ENCODE peak calls at places on chromosome 3, in five cellular contexts. V, M, Z, U and O are unnamed samples.

GRCh38 chr3:79846148-79846933 is 78.5 kb upstream of the ROBO1 start:
- DNase-seq in V (peak; percentile 24), U (no peak), M (no peak), Z (no peak), O (no peak)

GRCh38 chr3:103048371-103048722 is 613.5 kb downstream of the ZPLD1 start:
- DNase-seq in U (no peak), V (no peak), Z (no peak), M (no peak), O (no peak)

GRCh38 chr3:152477422-152477821 is 208.7 kb downstream of the MBNL1 start:
- DNase-seq in U (no peak), M (no peak), V (no peak), Z (no peak), O (no peak)

GRCh38 chr3:172317984-172318383 is 130.3 kb downstream of the GHSR start:
- DNase-seq in U (no peak), Z (peak; percentile 71), M (peak; percentile 61), V (no peak), O (peak; percentile 75)

GRCh38 chr3:77605865-77606264 is 566.0 kb downstream of the ROBO2 start:
- DNase-seq in V (no peak), U (no peak), M (no peak), Z (no peak), O (no peak)

GRCh38 chr3:14204605-14205284 is 26.1 kb downstream of the LSM3 start:
- DNase-seq in Z (peak; percentile 53), U (no peak), M (no peak), V (no peak), O (no peak)

GRCh38 chr3:69094467-69095205 is 9.9 kb downstream of the ARL6IP5 start:
- DNase-seq in U (no peak), M (no peak), Z (no peak), V (no peak), O (no peak)

GRCh38 chr3:133112666-133113065 is 74.5 kb downstream of the TMEM108 start:
- DNase-seq in Z (no peak), M (no peak), V (no peak), U (no peak), O (no peak)

GRCh38 chr3:65871305-65872141 is 167.2 kb downstream of the MAGI1 start:
- DNase-seq in V (peak; percentile 20), U (peak; percentile 72), Z (peak; percentile 52), M (no peak), O (no peak)

GRCh38 chr3:149494759-149495580 is 20.5 kb downstream of the TM4SF4 start:
- DNase-seq in M (no peak), Z (no peak), V (no peak), U (no peak), O (peak; percentile 51)

GRCh38 chr3:52873433-52874159 is 23.8 kb downstream of the STIMATE start:
- DNase-seq in M (no peak), U (no peak), Z (no peak), V (no peak), O (no peak)

GRCh38 chr3:155411500-155412223 is 118.2 kb upstream of the STRIT1 start:
- DNase-seq in U (no peak), V (no peak), M (no peak), Z (no peak), O (no peak)

GRCh38 chr3:61844346-61844745 is 283.0 kb downstream of the PTPRG start:
- DNase-seq in V (no peak), U (no peak), Z (no peak), M (no peak), O (no peak)

GRCh38 chr3:130831716-130832400 is 62.0 kb upstream of the ATP2C1 start:
- DNase-seq in U (no peak), Z (no peak), V (no peak), M (no peak), O (no peak)

GRCh38 chr3:186021673-186022362 is 84.0 kb upstream of the TRA2B start:
- DNase-seq in V (no peak), U (no peak), M (peak; percentile 12), Z (no peak), O (peak; percentile 50)

GRCh38 chr3:195425849-195426248 is 17.0 kb downstream of the ACAP2 start:
- DNase-seq in Z (no peak), M (no peak), V (no peak), U (no peak), O (no peak)

GRCh38 chr3:122787872-122788271 is 5.8 kb downstream of the HSPBAP1 start:
- DNase-seq in U (no peak), V (no peak), Z (no peak), M (no peak), O (no peak)

GRCh38 chr3:99929409-99930139 is 111.9 kb downstream of the CMSS1 start:
- DNase-seq in M (no peak), U (no peak), Z (peak; percentile 23), V (no peak), O (peak; percentile 71)

GRCh38 chr3:99925584-99925983 is 107.9 kb downstream of the CMSS1 start:
- DNase-seq in M (no peak), U (no peak), Z (peak; percentile 48), V (no peak), O (peak; percentile 30)

GRCh38 chr3:99931059-99931458 is 113.4 kb downstream of the CMSS1 start:
- DNase-seq in U (no peak), Z (no peak), M (no peak), V (no peak), O (no peak)

GRCh38 chr3:99927651-99928390 is 110.2 kb downstream of the CMSS1 start:
- DNase-seq in Z (no peak), U (no peak), M (no peak), V (peak; percentile 50), O (no peak)

GRCh38 chr3:99928758-99929408 is 111.2 kb downstream of the CMSS1 start:
- DNase-seq in V (no peak), Z (no peak), M (no peak), U (no peak), O (no peak)
- TF ChIP-seq CTCF in V (peak; percentile 22), Z (no peak), M (peak; percentile 20), U (peak; percentile 4), O (no peak)

GRCh38 chr3:64867204-64867603 is 179.4 kb upstream of the ADAMTS9 start:
- DNase-seq in V (no peak), U (no peak), M (no peak), Z (no peak), O (no peak)
- H3K27ac ChIP-seq in V (no peak overlapping the region), U (no peak overlapping the region), M (no peak overlapping the region), Z (no peak overlapping the region), O (no peak overlapping the region)

GRCh38 chr3:141532609-141533008 is 45.8 kb downstream of the RASA2 start:
- DNase-seq in V (no peak), M (no peak), U (no peak), Z (no peak), O (no peak)
- TF ChIP-seq CTCF in V (no peak), M (no peak), U (no peak), Z (no peak), O (no peak)

GRCh38 chr3:171297228-171297627 is 163.0 kb downstream of the TNIK start:
- DNase-seq in M (no peak), V (no peak), Z (no peak), U (no peak), O (no peak)
- H3K27ac ChIP-seq in M (no peak overlapping the region), V (no peak overlapping the region), Z (no peak overlapping the region), U (no peak overlapping the region), O (no peak overlapping the region)

GRCh38 chr3:4780545-4780957 is 198.7 kb upstream of the BHLHE40 start:
- DNase-seq in M (no peak), Z (no peak), V (no peak), U (no peak), O (no peak)
- TF ChIP-seq CTCF in M (no peak), Z (no peak), V (no peak), U (no peak), O (no peak)